ENCODE peak calls at places on chromosomes 16 and 17, in five cellular contexts. One of them, this sample, is unnamed. For H3K4me1 and H3K27me3, the result is how much of the 10 kb centered on the place peaks cover.

GRCh38 chr16:17328971-17329370 is 141.8 kb downstream of the XYLT1 start:
- DNase-seq in HCT116: no peak
- DNase-seq in psoas muscle: no peak
- DNase-seq in right cardiac atrium: peak
- DNase-seq in GM23338: no peak
- DNase-seq in this sample: no peak

GRCh38 chr16:4689864-4690704 is 3.3 kb upstream of the NUDT16L1 start:
- DNase-seq in HCT116: no peak
- DNase-seq in psoas muscle: no peak
- DNase-seq in right cardiac atrium: peak
- DNase-seq in GM23338: no peak
- DNase-seq in this sample: no peak

GRCh38 chr16:67101301-67101675 is 8.5 kb upstream of the PHAF1 start:
- DNase-seq in HCT116: no peak
- DNase-seq in psoas muscle: no peak
- DNase-seq in right cardiac atrium: no peak
- DNase-seq in GM23338: no peak
- DNase-seq in this sample: no peak

GRCh38 chr17:17928422-17929386 is 43.5 kb downstream of the TOM1L2 start:
- DNase-seq in HCT116: no peak
- DNase-seq in psoas muscle: no peak
- DNase-seq in right cardiac atrium: no peak
- DNase-seq in GM23338: no peak
- DNase-seq in this sample: no peak

GRCh38 chr17:71969500-71969899 is 151.3 kb upstream of the SOX9 start:
- DNase-seq in HCT116: no peak
- DNase-seq in psoas muscle: no peak
- DNase-seq in right cardiac atrium: no peak
- DNase-seq in GM23338: no peak
- DNase-seq in this sample: no peak

GRCh38 chr16:75789237-75789636 is 62.9 kb upstream of the CPHXL start:
- DNase-seq in HCT116: peak
- DNase-seq in psoas muscle: no peak
- DNase-seq in right cardiac atrium: no peak
- DNase-seq in GM23338: peak
- DNase-seq in this sample: peak

GRCh38 chr17:29620271-29620670 is 2.4 kb downstream of the CORO6 start:
- DNase-seq in HCT116: peak
- DNase-seq in psoas muscle: peak
- DNase-seq in right cardiac atrium: no peak
- DNase-seq in GM23338: peak
- DNase-seq in this sample: no peak

GRCh38 chr16:29962344-29962994 is 590 bp downstream of the TMEM219 start:
- DNase-seq in HCT116: no peak
- DNase-seq in psoas muscle: no peak
- DNase-seq in right cardiac atrium: peak
- DNase-seq in GM23338: no peak
- DNase-seq in this sample: no peak

GRCh38 chr17:60174035-60174434 is 24.3 kb downstream of the CA4 start:
- DNase-seq in HCT116: no peak
- DNase-seq in psoas muscle: no peak
- DNase-seq in right cardiac atrium: no peak
- DNase-seq in GM23338: no peak
- DNase-seq in this sample: no peak

GRCh38 chr16:79768594-79768993 is 168.1 kb upstream of the MAF start:
- DNase-seq in HCT116: no peak
- DNase-seq in psoas muscle: no peak
- DNase-seq in right cardiac atrium: no peak
- DNase-seq in GM23338: no peak
- DNase-seq in this sample: no peak

GRCh38 chr17:76051071-76051467 is 21.2 kb downstream of the SRP68 start:
- DNase-seq in HCT116: no peak
- DNase-seq in psoas muscle: no peak
- DNase-seq in right cardiac atrium: no peak
- DNase-seq in GM23338: no peak
- DNase-seq in this sample: no peak

GRCh38 chr16:5925850-5926249 is 828.3 kb upstream of the EEF2KMT start:
- DNase-seq in HCT116: no peak
- DNase-seq in psoas muscle: no peak
- DNase-seq in right cardiac atrium: no peak
- DNase-seq in GM23338: peak
- DNase-seq in this sample: no peak

GRCh38 chr17:6639014-6639650 is 1.4 kb downstream of the KIAA0753 start:
- DNase-seq in HCT116: no peak
- DNase-seq in psoas muscle: no peak
- DNase-seq in right cardiac atrium: no peak
- DNase-seq in GM23338: peak
- DNase-seq in this sample: no peak

GRCh38 chr16:69404275-69404805 is 18.5 kb upstream of the TERF2 start:
- DNase-seq in HCT116: peak
- DNase-seq in psoas muscle: no peak
- DNase-seq in right cardiac atrium: no peak
- DNase-seq in GM23338: peak
- DNase-seq in this sample: no peak
- H3K27ac ChIP-seq in HCT116: peak
- H3K27ac ChIP-seq in psoas muscle: peak
- H3K27ac ChIP-seq in right cardiac atrium: peak
- H3K27ac ChIP-seq in GM23338: no peak
- H3K27ac ChIP-seq in this sample: peak

DNA sequence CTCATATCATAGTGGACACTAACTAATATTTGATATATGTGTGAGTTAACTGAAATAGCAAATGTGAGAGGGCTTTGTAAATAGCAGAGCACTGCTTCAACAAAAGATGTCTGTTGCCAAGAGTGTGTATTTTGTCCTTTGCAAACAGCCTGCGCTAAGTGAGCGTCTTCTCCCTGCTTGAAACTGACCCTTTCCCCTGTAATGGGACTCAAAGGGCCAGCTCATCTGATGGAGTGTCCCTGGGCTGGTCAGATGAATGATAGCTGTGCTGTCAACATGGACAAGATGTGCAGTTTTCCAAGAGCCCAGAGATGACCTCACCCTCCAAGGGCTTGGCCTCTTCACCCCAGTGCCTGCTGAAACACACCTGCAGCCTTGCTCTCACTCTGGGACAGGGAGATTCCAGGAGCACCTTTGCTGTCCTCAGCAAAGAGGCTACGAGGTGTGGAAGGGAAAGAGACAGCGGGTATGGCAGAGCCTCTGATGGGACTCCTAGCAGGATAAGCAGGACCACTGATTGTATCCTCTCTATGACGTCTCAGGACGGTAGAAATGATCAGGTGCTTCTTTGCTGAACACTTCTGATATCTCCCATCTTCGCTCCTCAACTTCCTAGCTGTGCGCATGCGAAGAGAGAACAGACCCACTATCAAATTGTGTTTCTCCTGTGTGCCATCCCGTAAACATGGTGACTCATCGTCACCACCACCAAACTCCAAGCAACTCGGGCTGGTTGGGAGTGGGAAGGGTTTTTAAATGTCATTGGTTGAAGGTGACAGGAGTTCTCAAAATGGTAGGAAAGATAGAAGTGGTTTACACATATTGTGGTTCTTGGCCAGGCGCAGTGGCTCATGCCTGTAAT is 35.8 kb upstream of the TBX2 start:
- DNase-seq in HCT116: no peak
- DNase-seq in psoas muscle: no peak
- DNase-seq in right cardiac atrium: no peak
- DNase-seq in GM23338: no peak
- DNase-seq in this sample: no peak
- H3K4me1 ChIP-seq in HCT116: under half
- H3K4me1 ChIP-seq in psoas muscle: under half
- H3K4me1 ChIP-seq in right cardiac atrium: under half
- H3K4me1 ChIP-seq in GM23338: under half
- H3K4me1 ChIP-seq in this sample: under half

GRCh38 chr16:65749566-65749965 is 616.9 kb upstream of the CDH5 start:
- DNase-seq in HCT116: no peak
- DNase-seq in psoas muscle: no peak
- DNase-seq in right cardiac atrium: no peak
- DNase-seq in GM23338: no peak
- DNase-seq in this sample: no peak
- H3K27me3 ChIP-seq in HCT116: under half
- H3K27me3 ChIP-seq in psoas muscle: under half
- H3K27me3 ChIP-seq in right cardiac atrium: under half
- H3K27me3 ChIP-seq in GM23338: under half
- H3K27me3 ChIP-seq in this sample: under half

DNA sequence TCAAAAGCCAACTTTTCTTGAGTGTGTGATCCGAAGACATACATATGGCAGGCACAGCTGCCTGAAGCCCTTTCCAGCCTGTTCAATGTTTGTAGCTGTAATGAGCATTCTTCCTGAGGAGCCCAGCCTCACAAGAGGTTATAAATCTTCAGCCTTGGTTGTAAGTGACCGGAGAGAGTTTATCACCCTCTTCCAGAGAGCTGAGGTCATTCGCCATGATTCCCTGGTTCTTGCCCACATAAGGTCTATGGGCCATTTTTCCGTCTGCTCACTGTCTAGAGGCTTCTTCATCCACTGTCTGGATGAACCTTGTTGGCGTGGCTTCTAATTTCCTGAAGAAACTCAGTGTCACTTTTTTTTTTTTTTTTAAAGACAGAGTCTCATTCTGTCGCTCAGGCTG is 9.7 kb upstream of the CSF3 start:
- DNase-seq in HCT116: no peak
- DNase-seq in psoas muscle: no peak
- DNase-seq in right cardiac atrium: no peak
- DNase-seq in GM23338: no peak
- DNase-seq in this sample: no peak
- H3K27ac ChIP-seq in HCT116: no peak
- H3K27ac ChIP-seq in psoas muscle: no peak
- H3K27ac ChIP-seq in right cardiac atrium: no peak
- H3K27ac ChIP-seq in GM23338: no peak
- H3K27ac ChIP-seq in this sample: no peak

GRCh38 chr16:11631214-11631613 is 37.0 kb upstream of the SNN start:
- DNase-seq in HCT116: no peak
- DNase-seq in psoas muscle: no peak
- DNase-seq in right cardiac atrium: no peak
- DNase-seq in GM23338: no peak
- DNase-seq in this sample: no peak
- H3K4me1 ChIP-seq in HCT116: half or more
- H3K4me1 ChIP-seq in psoas muscle: under half
- H3K4me1 ChIP-seq in right cardiac atrium: under half
- H3K4me1 ChIP-seq in GM23338: under half
- H3K4me1 ChIP-seq in this sample: under half

DNA sequence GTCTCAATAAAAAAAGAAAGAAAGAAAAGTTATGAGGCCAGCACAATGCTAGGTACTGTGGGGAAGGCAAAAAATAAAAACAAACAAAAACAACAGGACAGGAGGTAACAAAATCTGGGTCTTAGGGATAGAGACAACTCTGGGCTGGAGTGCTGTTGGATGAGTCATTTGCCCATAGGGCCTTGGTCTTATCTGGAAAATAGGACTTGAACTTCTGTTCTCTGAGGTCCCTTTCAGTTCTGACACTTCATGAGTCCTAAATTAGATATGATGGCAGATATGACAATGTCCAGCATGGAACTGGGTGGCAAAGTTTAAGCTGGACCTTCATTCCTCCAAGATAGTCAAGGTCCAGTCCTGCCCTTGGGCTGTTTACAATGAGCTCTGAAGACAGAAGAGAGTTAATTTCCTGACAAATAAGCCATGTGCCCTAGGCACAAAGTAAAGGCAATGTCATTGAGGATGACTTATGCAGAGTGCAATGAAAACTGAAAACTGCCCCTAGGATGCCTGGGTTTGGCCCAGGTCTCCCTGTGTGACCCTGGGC is 8.9 kb upstream of the HDAC5 start:
- DNase-seq in HCT116: no peak
- DNase-seq in psoas muscle: no peak
- DNase-seq in right cardiac atrium: no peak
- DNase-seq in GM23338: no peak
- DNase-seq in this sample: no peak
- H3K27me3 ChIP-seq in HCT116: under half
- H3K27me3 ChIP-seq in psoas muscle: under half
- H3K27me3 ChIP-seq in right cardiac atrium: under half
- H3K27me3 ChIP-seq in GM23338: under half
- H3K27me3 ChIP-seq in this sample: under half

GRCh38 chr17:4790705-4791088 is 1.9 kb downstream of the GLTPD2 start:
- DNase-seq in HCT116: no peak
- DNase-seq in psoas muscle: no peak
- DNase-seq in right cardiac atrium: no peak
- DNase-seq in GM23338: no peak
- DNase-seq in this sample: no peak
- H3K27ac ChIP-seq in HCT116: peak
- H3K27ac ChIP-seq in psoas muscle: peak
- H3K27ac ChIP-seq in right cardiac atrium: peak
- H3K27ac ChIP-seq in GM23338: no peak
- H3K27ac ChIP-seq in this sample: peak

DNA sequence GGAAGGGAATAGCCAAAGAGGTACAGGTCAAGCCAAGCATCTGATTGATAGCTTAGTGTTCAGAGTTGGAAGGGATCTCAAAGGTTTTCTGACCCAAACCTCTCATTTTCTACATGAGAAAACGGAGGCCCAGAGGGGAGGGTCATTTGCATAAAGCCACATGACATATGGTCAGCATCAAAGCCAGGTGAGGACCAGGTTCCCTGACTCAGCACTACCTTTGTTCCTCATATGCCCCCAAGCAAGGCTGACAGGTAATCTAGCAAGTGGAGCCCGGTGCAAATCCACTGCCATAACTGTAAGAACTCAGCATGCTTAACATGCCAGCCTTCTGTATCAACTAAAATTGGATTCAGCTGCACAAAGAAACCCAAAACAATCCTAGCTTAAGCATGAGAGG is 28.2 kb upstream of the CCL1 start:
- DNase-seq in HCT116: no peak
- DNase-seq in psoas muscle: no peak
- DNase-seq in right cardiac atrium: no peak
- DNase-seq in GM23338: no peak
- DNase-seq in this sample: no peak
- H3K4me1 ChIP-seq in HCT116: under half
- H3K4me1 ChIP-seq in psoas muscle: under half
- H3K4me1 ChIP-seq in right cardiac atrium: under half
- H3K4me1 ChIP-seq in GM23338: under half
- H3K4me1 ChIP-seq in this sample: under half

GRCh38 chr17:33290156-33290697 is 2.9 kb downstream of the ASIC2 start:
- DNase-seq in HCT116: no peak
- DNase-seq in psoas muscle: no peak
- DNase-seq in right cardiac atrium: no peak
- DNase-seq in GM23338: no peak
- DNase-seq in this sample: no peak

GRCh38 chr17:33292184-33292980 is 713 bp downstream of the ASIC2 start:
- DNase-seq in HCT116: no peak
- DNase-seq in psoas muscle: peak
- DNase-seq in right cardiac atrium: no peak
- DNase-seq in GM23338: peak
- DNase-seq in this sample: peak

GRCh38 chr17:33288954-33289353 is 4.1 kb downstream of the ASIC2 start:
- DNase-seq in HCT116: no peak
- DNase-seq in psoas muscle: no peak
- DNase-seq in right cardiac atrium: no peak
- DNase-seq in GM23338: peak
- DNase-seq in this sample: no peak

GRCh38 chr17:33292981-33293867 is at the start of gene ASIC2:
- DNase-seq in HCT116: no peak
- DNase-seq in psoas muscle: peak
- DNase-seq in right cardiac atrium: no peak
- DNase-seq in GM23338: peak
- DNase-seq in this sample: no peak

GRCh38 chr17:33291248-33292183 is 1.6 kb downstream of the ASIC2 start:
- DNase-seq in HCT116: no peak
- DNase-seq in psoas muscle: peak
- DNase-seq in right cardiac atrium: peak
- DNase-seq in GM23338: peak
- DNase-seq in this sample: peak
- H3K27me3 ChIP-seq in HCT116: under half
- H3K27me3 ChIP-seq in psoas muscle: under half
- H3K27me3 ChIP-seq in right cardiac atrium: under half
- H3K27me3 ChIP-seq in GM23338: half or more
- H3K27me3 ChIP-seq in this sample: half or more

This sample was measured in heart right ventricle.